ENCODE peak calls at places on chromosomes 1 and 21, in four cellular contexts. R is cerebellum, C is nephron progenitor cell, T is NCI-H1105 treated with DMSO at 0.1 percent for 48 hours. O is an unnamed sample.

GRCh38 chr1:12591267-12591938 is 26.6 kb downstream of the DHRS3 start:
- DNase-seq in C (no peak), R (no peak), T (no peak), O (no peak)

GRCh38 chr1:178465011-178465410 is 31.8 kb downstream of the CLEC20A start:
- DNase-seq in R (no peak), T (no peak), C (no peak), O (no peak)

GRCh38 chr1:98739762-98740161 is 78.2 kb downstream of the SNX7 start:
- DNase-seq in C (no peak), R (no peak), T (no peak), O (no peak)

GRCh38 chr1:154419620-154420020 is 14.5 kb downstream of the IL6R start:
- DNase-seq in C (no peak), R (no peak), T (no peak), O (no peak)

GRCh38 chr1:160997323-160998038 is 23.5 kb downstream of the F11R start:
- DNase-seq in C (no peak), T (no peak), R (peak; percentile 24), O (peak; percentile 49)

GRCh38 chr1:110309768-110310167 is 29.4 kb upstream of the RBM15 start:
- DNase-seq in T (no peak), R (no peak), C (no peak), O (no peak)

GRCh38 chr1:60126733-60127132 is 53.2 kb upstream of the C1orf87 start:
- DNase-seq in R (no peak), C (no peak), T (no peak), O (peak; percentile 18)

GRCh38 chr1:156428772-156429288 is 59.8 kb downstream of the RHBG start:
- DNase-seq in R (no peak), C (no peak), T (no peak), O (no peak)

GRCh38 chr1:67724928-67725560 is 40.0 kb downstream of the GADD45A start:
- DNase-seq in C (no peak), T (peak; percentile 40), R (no peak), O (no peak)

GRCh38 chr1:1080122-1080753 is 6.1 kb upstream of the RNF223 start:
- DNase-seq in R (peak; percentile 50), C (peak; percentile 65), T (peak; percentile 62), O (peak; percentile 81)

GRCh38 chr1:89686520-89686919 is 53.6 kb downstream of the LRRC8C start:
- DNase-seq in C (no peak), T (no peak), R (no peak), O (no peak)

GRCh38 chr1:27428316-27429028 is 36.0 kb downstream of the GPR3 start:
- DNase-seq in T (no peak), R (peak; percentile 17), C (peak; percentile 16), O (no peak)

GRCh38 chr1:155000475-155000724 is 2.2 kb upstream of the ZBTB7B start:
- DNase-seq in C (no peak), T (no peak), R (no peak), O (no peak)

GRCh38 chr1:63352736-63353135 is 14.7 kb upstream of the ALG6 start:
- DNase-seq in C (no peak), T (no peak), R (no peak), O (no peak)

GRCh38 chr1:109356959-109357358 is 40.8 kb downstream of the SORT1 start:
- DNase-seq in C (no peak), T (no peak), R (no peak), O (no peak)

GRCh38 chr1:74771913-74772515 is 39.1 kb downstream of the TYW3 start:
- DNase-seq in T (peak; percentile 66), C (peak; percentile 32), R (peak; percentile 16), O (peak; percentile 68)

GRCh38 chr1:169546087-169546995 is 39.9 kb downstream of the F5 start:
- DNase-seq in C (peak; percentile 51), T (peak; percentile 81), R (peak; percentile 27), O (peak; percentile 87)

GRCh38 chr1:5895446-5896406 is 96.5 kb downstream of the NPHP4 start:
- DNase-seq in C (no peak), T (no peak), R (no peak), O (no peak)

GRCh38 chr1:1250828-1251284 is 4.3 kb upstream of the C1QTNF12 start:
- DNase-seq in C (no peak), T (peak; percentile 87), R (no peak), O (no peak)

GRCh38 chr21:17769049-17769845 is 49.9 kb downstream of the C21orf91 start:
- DNase-seq in C (no peak), R (no peak), T (no peak), O (no peak)

GRCh38 chr21:16773206-16773605 is 739.6 kb upstream of the CXADR start:
- DNase-seq in R (no peak), C (no peak), T (no peak), O (no peak)

GRCh38 chr1:192010406-192010805 is 147.9 kb upstream of the RGS18 start:
- DNase-seq in R (no peak), C (no peak), T (no peak), O (no peak)

GRCh38 chr1:168717906-168718891 is 10.8 kb downstream of the DPT start:
- DNase-seq in T (no peak), R (no peak), C (no peak), O (peak; percentile 16)

GRCh38 chr21:38273745-38274544 is 17.2 kb downstream of the KCNJ15 start:
- DNase-seq in R (no peak), C (no peak), T (no peak), O (no peak)

GRCh38 chr1:6353948-6354658 is 39.5 kb downstream of the ACOT7 start:
- DNase-seq in C (no peak), R (no peak), T (no peak), O (no peak)

GRCh38 chr1:3636531-3636930 is 11.7 kb downstream of the TPRG1L start:
- DNase-seq in C (no peak), T (no peak), R (no peak), O (no peak)

GRCh38 chr1:205492201-205492667 is 12.2 kb upstream of the CDK18 start:
- DNase-seq in R (no peak), C (no peak), T (peak; percentile 41), O (no peak)

GRCh38 chr1:154616659-154617345 is 8.8 kb upstream of the ADAR start:
- DNase-seq in T (no peak), C (no peak), R (no peak), O (no peak)

GRCh38 chr1:43027977-43028376 is 69.3 kb upstream of the SLC2A1 start:
- DNase-seq in C (no peak), T (no peak), R (no peak), O (no peak)

GRCh38 chr1:119859647-119860046 is 36.7 kb downstream of the ADAM30 start:
- DNase-seq in C (no peak), R (no peak), T (no peak), O (no peak)

GRCh38 chr1:245678866-245679411 is 524.2 kb downstream of the KIF26B start:
- DNase-seq in R (no peak), T (no peak), C (no peak), O (no peak)

GRCh38 chr1:183604811-183605210 is 14.6 kb upstream of the NCF2 start:
- DNase-seq in C (no peak), T (no peak), R (no peak), O (no peak)

GRCh38 chr1:172146149-172146850 is 274.2 kb upstream of the C1orf105 start:
- DNase-seq in T (no peak), C (no peak), R (no peak), O (no peak)

GRCh38 chr1:100734716-100735115 is 15.2 kb downstream of the VCAM1 start:
- DNase-seq in T (no peak), C (no peak), R (no peak), O (no peak)

GRCh38 chr21:45161039-45161945 is 86.9 kb downstream of the ADARB1 start:
- DNase-seq in T (no peak), R (no peak), C (no peak), O (peak; percentile 58)

GRCh38 chr1:92848201-92848600 is 16.4 kb downstream of the RPL5 start:
- DNase-seq in T (no peak), R (no peak), C (no peak), O (no peak)

GRCh38 chr1:230753191-230753585 is 6.0 kb downstream of the CAPN9 start:
- DNase-seq in R (peak; percentile 26), T (no peak), C (no peak), O (no peak)

O was measured in neural progenitor cell.